ENCODE peak calls at places on chromosomes 4 and X, in four cellular contexts. U, D, G and J are unnamed samples.
A peak's percentile ranks its signal among the peaks of the same experiment; 100 is the strongest.

GRCh38 chrX:30910124-30910860 is 21.2 kb upstream of the TAB3 start:
- DNase-seq in U (no peak), D (peak; percentile 65), G (no peak), J (no peak)

GRCh38 chrX:68273887-68274286 is 159.4 kb downstream of the OPHN1 start:
- DNase-seq in U (no peak), D (no peak), G (no peak), J (no peak)

GRCh38 chr4:169314906-169315305 is 44.1 kb upstream of the SH3RF1 start:
- DNase-seq in U (peak; percentile 91), D (no peak), G (no peak), J (no peak)

GRCh38 chr4:168839758-168840385 is 170.2 kb downstream of the CBR4 start:
- DNase-seq in U (no peak), D (no peak), G (no peak), J (no peak)

GRCh38 chr4:88660446-88661294 is 37.0 kb downstream of the NAP1L5 start:
- DNase-seq in U (peak; percentile 27), D (no peak), G (no peak), J (no peak)

GRCh38 chr4:125323547-125324100 is 8.9 kb downstream of the FAT4 start:
- DNase-seq in U (no peak), D (no peak), G (no peak), J (no peak)

GRCh38 chr4:108272046-108272445 is 103.3 kb upstream of the LEF1 start:
- DNase-seq in U (no peak), D (no peak), G (no peak), J (no peak)

GRCh38 chr4:146647615-146648383 is 9.1 kb downstream of the POU4F2 start:
- DNase-seq in U (no peak), D (no peak), G (peak; percentile 67), J (no peak)

GRCh38 chrX:35292522-35292921 is 349.9 kb downstream of the FAM47B start:
- DNase-seq in U (no peak), D (no peak), G (no peak), J (no peak)

GRCh38 chrX:129779747-129780146 is at the start of gene SASH3:
- DNase-seq in U (no peak), D (no peak), G (no peak), J (no peak)

GRCh38 chr4:128775477-128775876 is 34.0 kb upstream of the JADE1 start:
- DNase-seq in U (no peak), D (no peak), G (no peak), J (no peak)

GRCh38 chrX:24550166-24550565 is 85.1 kb downstream of the PDK3 start:
- DNase-seq in U (no peak), D (no peak), G (no peak), J (no peak)

GRCh38 chrX:2187352-2188115 is 313.2 kb downstream of the DHRSX start:
- DNase-seq in U (no peak), D (no peak), G (no peak), J (no peak)

GRCh38 chrX:108699368-108699767 is 37.0 kb downstream of the IRS4 start:
- DNase-seq in U (peak; percentile 13), D (peak; percentile 5), G (no peak), J (peak; percentile 7)

GRCh38 chr4:530017-530781 is 31.2 kb downstream of the PIGG start:
- DNase-seq in U (no peak), D (no peak), G (no peak), J (no peak)

GRCh38 chrX:126165721-126166401 is at the start of gene DCAF12L2:
- DNase-seq in U (no peak), D (no peak), G (peak; percentile 46), J (no peak)

GRCh38 chr4:122360754-122361153 is 18.1 kb upstream of the ADAD1 start:
- DNase-seq in U (no peak), D (no peak), G (no peak), J (no peak)

GRCh38 chr4:57426779-57427395 is 316.7 kb upstream of the IGFBP7 start:
- DNase-seq in U (peak; percentile 35), D (peak; percentile 60), G (peak; percentile 81), J (no peak)

GRCh38 chr4:182809417-182810102 is 107.6 kb downstream of the DCTD start:
- DNase-seq in U (peak; percentile 6), D (no peak), G (no peak), J (no peak)

GRCh38 chr4:145012841-145013240 is 85.2 kb downstream of the ANAPC10 start:
- DNase-seq in U (peak; percentile 10), D (no peak), G (no peak), J (no peak)

GRCh38 chr4:1711906-1712215 is 258 bp downstream of the SLBP start:
- DNase-seq in U (no peak), D (no peak), G (no peak), J (no peak)

GRCh38 chrX:49040376-49040955 is 2.7 kb downstream of the TFE3 start:
- DNase-seq in U (no peak), D (no peak), G (no peak), J (no peak)

GRCh38 chr4:122584517-122584916 is 36.3 kb downstream of the IL21 start:
- DNase-seq in U (no peak), D (no peak), G (no peak), J (no peak)

GRCh38 chr4:152536545-152537182 is 772 bp upstream of the FBXW7 start:
- DNase-seq in U (peak; percentile 50), D (peak; percentile 39), G (no peak), J (no peak)

GRCh38 chrX:50838820-50839600 is 25.0 kb upstream of the SHROOM4 start:
- DNase-seq in U (no peak), D (no peak), G (no peak), J (no peak)

GRCh38 chr4:138175337-138175794 is 66.8 kb downstream of the SLC7A11 start:
- DNase-seq in U (no peak), D (no peak), G (no peak), J (no peak)

GRCh38 chr4:151715881-151716280 is 44.9 kb downstream of the GATB start:
- DNase-seq in U (no peak), D (no peak), G (no peak), J (no peak)

GRCh38 chrX:389021-389441 is 2.3 kb upstream of the PPP2R3B start:
- DNase-seq in U (peak; percentile 55), D (no peak), G (no peak), J (no peak)

GRCh38 chr4:73867783-73868182 is 1.4 kb upstream of the CXCL1 start:
- DNase-seq in U (no peak), D (peak; percentile 16), G (no peak), J (no peak)

GRCh38 chr4:54316139-54316538 is 87.0 kb downstream of the PDGFRA start:
- DNase-seq in U (no peak), D (no peak), G (no peak), J (no peak)

GRCh38 chr4:165204462-165204830 is 2.9 kb upstream of the KLHL2 start:
- DNase-seq in U (no peak), D (peak; percentile 15), G (no peak), J (no peak)

GRCh38 chr4:3338321-3338838 is 45.6 kb downstream of the RGS12 start:
- DNase-seq in U (no peak), D (no peak), G (no peak), J (no peak)
- TF ChIP-seq HDAC6 in U (no peak), D (no peak), G (no peak), J (no peak)

DNA sequence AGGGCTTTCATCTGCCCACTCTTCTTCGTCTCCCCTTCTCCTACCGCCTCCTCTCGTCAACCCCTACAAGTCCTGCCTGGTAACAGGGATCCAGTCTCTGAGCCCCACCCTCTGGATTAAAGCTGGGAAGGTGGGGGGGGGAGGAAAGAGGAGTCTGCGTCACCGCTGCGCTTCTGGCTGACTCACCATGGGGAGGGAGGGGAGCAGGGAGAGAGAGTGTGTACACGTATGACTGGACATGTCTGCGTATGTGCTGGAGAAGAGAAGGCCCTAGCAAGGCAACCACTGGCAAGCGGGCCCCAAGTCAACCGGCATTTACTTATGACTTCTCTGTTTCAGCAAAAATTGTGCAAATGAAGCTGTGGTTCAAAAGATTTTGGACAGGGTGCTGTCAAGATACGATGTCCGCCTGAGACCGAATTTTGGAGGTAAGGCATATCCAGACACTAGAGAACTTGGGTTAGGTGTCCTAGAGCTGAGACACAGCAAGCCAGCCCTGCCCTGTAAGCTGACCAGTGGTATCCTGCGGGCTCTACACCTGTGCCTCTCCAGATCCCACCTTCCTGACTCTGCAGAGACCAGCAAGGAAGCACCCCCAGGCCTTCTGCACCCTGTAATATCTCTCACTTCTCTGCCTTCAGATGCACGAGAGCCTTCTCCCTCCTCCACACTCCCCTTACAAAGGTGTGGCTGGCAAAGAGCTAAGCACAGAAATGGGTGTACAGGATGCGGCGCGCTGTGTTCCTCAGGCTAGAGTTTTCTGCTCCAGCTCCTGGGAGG is 2.5 kb downstream of the GABRQ start:
- DNase-seq in U (no peak), D (peak; percentile 74), G (no peak), J (no peak)
- TF ChIP-seq ATF3 in U (no peak), D (peak; percentile 91), G (no peak), J (no peak)

GRCh38 chrX:123263246-123263757 is 79.2 kb downstream of the GRIA3 start:
- DNase-seq in U (no peak), D (no peak), G (peak; percentile 41), J (no peak)

GRCh38 chrX:123267220-123267619 is 83.1 kb downstream of the GRIA3 start:
- DNase-seq in U (no peak), D (no peak), G (no peak), J (no peak)
- H3K4me2 ChIP-seq in U (no peak overlapping the region), D (no peak overlapping the region), G (no peak overlapping the region), J (no peak overlapping the region)

DNA sequence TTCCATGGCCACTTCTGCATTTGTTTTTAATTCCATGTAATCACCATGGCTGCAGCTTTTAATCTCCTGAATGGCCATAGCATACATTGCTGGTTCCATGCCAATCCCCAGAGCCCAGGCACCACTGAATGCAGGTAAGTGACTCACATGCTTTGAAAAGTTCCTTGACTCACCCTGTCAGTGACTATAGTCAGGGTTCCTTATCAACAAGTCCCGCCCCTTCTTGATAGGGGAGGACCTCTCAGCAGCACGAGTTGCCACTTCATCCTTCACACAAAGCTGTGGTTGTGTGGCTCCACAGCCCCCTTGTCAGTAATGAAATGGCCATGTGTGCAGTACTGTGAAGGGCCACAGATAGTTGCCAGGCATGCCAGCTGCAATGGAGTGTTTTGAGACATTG is 516.6 kb downstream of the PPARGC1A start:
- DNase-seq in U (no peak), D (peak; percentile 16), G (no peak), J (no peak)
- TF ChIP-seq HDAC6 in U (no peak), D (no peak), G (no peak), J (no peak)

GRCh38 chr4:3029464-3029863 is 44.9 kb downstream of the HTT-AS start:
- DNase-seq in U (no peak), D (no peak), G (no peak), J (no peak)

GRCh38 chr4:3035249-3035648 is 39.1 kb downstream of the HTT-AS start:
- DNase-seq in U (no peak), D (no peak), G (no peak), J (no peak)

GRCh38 chr4:3034231-3034630 is 40.1 kb downstream of the HTT-AS start:
- DNase-seq in U (peak; percentile 38), D (no peak), G (no peak), J (no peak)

GRCh38 chr4:3030551-3031356 is 43.6 kb downstream of the HTT-AS start:
- DNase-seq in U (no peak), D (no peak), G (no peak), J (no peak)

GRCh38 chr4:3031357-3032064 is 42.8 kb downstream of the HTT-AS start:
- DNase-seq in U (no peak), D (no peak), G (no peak), J (no peak)
- TF ChIP-seq ATF3 in U (no peak), D (no peak), G (no peak), J (no peak)